ENCODE peak calls at places on chromosomes 1 and 21, in five cellular contexts. P, U, B, I and S are unnamed samples.

GRCh38 chr1:3687509-3687908 is 35.2 kb downstream of the TP73 start:
- DNase-seq in P (no peak), U (no peak), B (no peak), I (no peak), S (no peak)

GRCh38 chr1:172447641-172448040 is 3.8 kb upstream of the PIGC start:
- DNase-seq in P (peak), U (no peak), B (peak), I (no peak), S (no peak)

GRCh38 chr1:44103270-44104131 is 15.1 kb upstream of the KLF17 start:
- DNase-seq in P (no peak), U (no peak), B (peak), I (no peak), S (peak)

GRCh38 chr21:42809577-42810440 is 69.5 kb downstream of the WDR4 start:
- DNase-seq in P (no peak), U (no peak), B (no peak), I (no peak), S (peak)

GRCh38 chr21:31218830-31219608 is 125.0 kb downstream of the TIAM1 start:
- DNase-seq in P (peak), U (peak), B (no peak), I (peak), S (no peak)

GRCh38 chr1:2636733-2637132 is 3.9 kb upstream of the MMEL1 start:
- DNase-seq in P (no peak), U (no peak), B (no peak), I (no peak), S (no peak)

GRCh38 chr1:44653107-44653964 is 20.9 kb downstream of the TMEM53 start:
- DNase-seq in P (no peak), U (no peak), B (no peak), I (no peak), S (no peak)

GRCh38 chr1:21174638-21175323 is 1.9 kb downstream of the EIF4G3 start:
- DNase-seq in P (peak), U (peak), B (no peak), I (peak), S (no peak)

GRCh38 chr1:1065265-1065939 is 8.7 kb downstream of the RNF223 start:
- DNase-seq in P (no peak), U (no peak), B (no peak), I (no peak), S (no peak)

GRCh38 chr1:203055166-203055799 is 29.0 kb downstream of the PPFIA4 start:
- DNase-seq in P (no peak), U (no peak), B (no peak), I (no peak), S (peak)
- TF ChIP-seq CTCF in P (no peak), U (no peak), B (no peak), I (no peak), S (peak)

GRCh38 chr1:17572264-17572985 is 32.9 kb downstream of the ARHGEF10L start:
- DNase-seq in P (no peak), U (no peak), B (no peak), I (no peak), S (no peak)
- TF ChIP-seq CTCF in P (no peak), U (no peak), B (no peak), I (peak), S (peak)

GRCh38 chr1:53826367-53826766 is 11.7 kb downstream of the NDC1 start:
- DNase-seq in P (peak), U (peak), B (no peak), I (peak), S (no peak)
- TF ChIP-seq CTCF in P (peak), U (peak), B (no peak), I (peak), S (peak)

DNA sequence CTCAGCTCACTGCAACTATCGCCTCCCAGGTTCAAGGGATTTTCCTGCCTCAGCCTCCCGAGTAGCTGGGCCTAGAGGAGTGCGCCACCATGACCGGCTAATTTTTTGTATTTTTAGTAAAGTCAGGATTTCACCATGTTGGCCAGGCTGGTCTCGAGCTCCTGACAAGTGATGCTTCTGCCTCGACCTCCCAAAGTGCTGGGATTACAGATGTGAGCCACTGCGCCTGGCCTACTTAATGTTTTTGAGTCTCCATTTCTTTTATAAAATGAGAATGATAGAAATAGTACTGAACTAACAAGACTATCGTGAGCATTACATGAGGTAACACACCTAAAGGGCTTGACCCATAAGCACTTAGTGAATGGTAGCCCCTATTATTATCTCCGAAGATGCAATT is 21.4 kb downstream of the NUAK2 start:
- DNase-seq in P (no peak), U (no peak), B (no peak), I (no peak), S (no peak)
- TF ChIP-seq CTCF in P (no peak), U (no peak), B (no peak), I (no peak), S (no peak)

GRCh38 chr1:39136635-39137034 is 67.9 kb upstream of the MACF1 start:
- DNase-seq in P (no peak), U (no peak), B (no peak), I (no peak), S (no peak)
- TF ChIP-seq CTCF in P (no peak), U (no peak), B (no peak), I (no peak), S (no peak)

DNA sequence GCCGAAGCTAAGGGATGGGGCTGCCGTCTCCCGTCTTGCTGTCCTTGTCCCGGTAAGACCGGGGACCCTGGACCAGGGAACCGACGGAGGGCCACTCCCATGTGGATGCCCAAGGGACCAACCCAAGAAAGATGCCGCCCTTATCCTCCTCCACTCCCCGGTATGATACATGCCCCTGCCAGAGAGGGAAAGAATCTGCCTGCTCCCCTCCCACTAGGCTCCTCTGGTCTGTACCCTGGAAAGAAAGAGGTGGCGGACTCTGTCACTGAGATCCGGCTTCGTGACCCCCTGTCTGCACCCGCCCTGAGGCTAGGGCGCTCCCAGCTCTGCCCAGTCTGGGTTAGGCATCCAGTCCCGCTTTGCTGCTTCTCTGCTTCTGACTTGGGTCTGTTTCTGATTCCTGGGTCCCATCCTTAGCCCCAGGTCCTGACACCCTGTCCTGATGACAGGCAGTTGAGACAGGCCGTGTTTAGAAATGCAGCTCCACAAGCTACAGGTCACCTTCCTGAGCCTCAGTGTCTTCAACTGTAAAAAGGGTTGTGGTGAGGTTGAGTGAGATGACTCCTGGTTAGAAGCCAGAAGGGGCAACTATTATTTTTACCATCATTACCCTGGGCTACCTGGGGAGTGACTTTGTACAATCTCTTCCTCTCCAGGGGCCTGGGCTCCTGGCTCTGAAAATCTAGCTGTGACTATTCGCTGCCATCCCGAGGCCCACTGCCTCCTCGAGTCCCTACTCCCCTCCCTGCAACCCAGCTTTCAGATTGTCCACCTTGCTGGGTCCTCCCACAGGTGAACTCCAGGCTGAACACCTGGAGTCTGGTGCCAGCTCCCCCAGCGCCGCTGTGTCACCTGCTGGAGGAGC is 3.7 kb downstream of the MATN1 start:
- DNase-seq in P (no peak), U (no peak), B (no peak), I (peak), S (no peak)
- TF ChIP-seq CTCF in P (no peak), U (no peak), B (no peak), I (no peak), S (peak)

DNA sequence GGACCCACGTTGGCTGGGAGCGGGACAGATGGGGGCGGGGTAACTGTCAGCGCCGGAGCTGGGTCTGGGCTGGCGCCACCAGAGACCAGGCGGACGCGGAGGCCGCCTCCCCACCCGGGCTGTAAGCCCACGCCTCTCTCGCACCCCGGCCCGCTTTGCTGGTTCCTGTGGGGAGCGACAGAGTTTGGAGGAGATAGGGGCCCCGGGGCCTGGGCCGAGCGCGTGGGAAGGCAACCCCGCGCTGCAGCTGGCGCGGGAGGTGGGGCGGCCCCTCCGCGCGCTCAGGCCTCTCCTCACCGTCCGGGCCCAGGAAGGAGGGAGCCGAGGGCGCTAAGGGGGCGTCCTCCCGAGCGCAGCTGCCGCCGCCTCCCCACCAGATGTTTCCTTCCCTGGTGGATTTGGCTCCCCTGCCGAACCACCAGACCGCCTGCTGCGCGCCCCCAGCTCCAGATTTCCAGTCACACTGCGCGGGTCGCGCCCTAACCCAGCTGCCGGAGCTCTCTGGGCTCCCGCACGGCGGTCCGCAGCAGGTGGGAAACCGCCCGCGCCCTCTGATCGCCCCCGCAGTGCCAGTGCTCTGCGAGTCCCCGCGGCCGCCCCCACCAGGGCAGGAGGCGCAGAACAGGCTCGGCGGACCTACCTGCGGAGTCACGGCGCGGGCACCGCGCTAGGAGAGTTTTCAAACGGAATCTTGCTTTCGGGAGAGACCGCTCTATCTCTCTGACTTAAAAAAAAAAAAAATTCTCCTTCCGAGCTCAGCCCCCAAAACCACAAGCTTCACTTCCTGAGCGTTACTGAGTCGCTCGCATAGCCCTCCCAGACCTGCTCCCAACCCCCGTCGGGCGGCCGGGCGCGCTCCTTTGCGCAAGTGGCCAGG is 1.1 kb downstream of the GFI1 start:
- DNase-seq in P (peak), U (no peak), B (peak), I (no peak), S (peak)
- TF ChIP-seq CTCF in P (peak), U (peak), B (peak), I (peak), S (peak)